ENCODE peak calls at places on chromosomes 5 and 9, in four cellular contexts. H is AG04450; U is stimulated activated effector memory CD8-positive, alpha-beta T cell treated with anti-CD3 and anti-CD28 coated beads, Interleukin-12 subunit alpha, Interleukin-12 subunit beta, amount 100 ng/mL, for 72 hours; N is stimulated activated CD4-positive, alpha-beta T cell treated with anti-CD3 and anti-CD28 coated beads, Interleukin-1b, Interleukin-23, amount 100 ng/mL, for 4 hours. X is an unnamed sample.

GRCh38 chr5:130337179-130337888 is 433.1 kb downstream of the CHSY3 start:
- DNase-seq in H (peak; percentile 6), U (no peak), N (no peak), X (no peak)

GRCh38 chr5:17838506-17838905 is 204.2 kb downstream of the TAF11L14 start:
- DNase-seq in H (no peak), U (no peak), N (no peak), X (no peak)

GRCh38 chr5:137432376-137432775 is 66.8 kb downstream of the SPOCK1 start:
- DNase-seq in H (no peak), U (no peak), N (no peak), X (no peak)

GRCh38 chr9:124699575-124699974 is 71.5 kb downstream of the NR6A1 start:
- DNase-seq in H (no peak), U (no peak), N (no peak), X (no peak)

GRCh38 chr9:81132318-81132717 is 557.0 kb downstream of the TLE1 start:
- DNase-seq in H (no peak), U (no peak), N (no peak), X (no peak)

GRCh38 chr5:72501475-72501874 is 5.7 kb downstream of the ZNF366 start:
- DNase-seq in H (no peak), U (no peak), N (no peak), X (no peak)

GRCh38 chr5:168426864-168427172 is 59.5 kb upstream of the RARS1 start:
- DNase-seq in H (no peak), U (no peak), N (no peak), X (no peak)

GRCh38 chr5:174532453-174533126 is 191.8 kb upstream of the MSX2 start:
- DNase-seq in H (peak; percentile 94), U (no peak), N (no peak), X (peak; percentile 17)

GRCh38 chr5:160685219-160685618 is 166.8 kb downstream of the ATP10B start:
- DNase-seq in H (no peak), U (no peak), N (no peak), X (no peak)

GRCh38 chr5:13660072-13660471 is 284.4 kb downstream of the DNAH5 start:
- DNase-seq in H (no peak), U (no peak), N (no peak), X (no peak)

GRCh38 chr5:169753795-169754194 is 116.7 kb downstream of the DOCK2 start:
- DNase-seq in H (no peak), U (no peak), N (no peak), X (no peak)

GRCh38 chr5:179302499-179303185 is 42.6 kb downstream of the ADAMTS2 start:
- DNase-seq in H (no peak), U (no peak), N (no peak), X (no peak)

GRCh38 chr5:177404641-177405134 is 4.2 kb upstream of the PFN3 start:
- DNase-seq in H (no peak), U (no peak), N (no peak), X (no peak)

GRCh38 chr9:35731415-35732184 is 395 bp downstream of the TLN1 start:
- DNase-seq in H (no peak), U (no peak), N (no peak), X (no peak)

GRCh38 chr9:137439158-137439714 is 1.9 kb downstream of the ENTPD8 start:
- DNase-seq in H (no peak), U (no peak), N (no peak), X (no peak)